ENCODE peak calls at places on chromosomes 7 and 10, in four cellular contexts. One of them, this sample, is unnamed.

GRCh38 chr7:121466455-121466854 is 70.3 kb upstream of the FAM3C start:
- DNase-seq in thoracic aorta: no peak
- DNase-seq in AG09319: no peak
- DNase-seq in OCI-LY7: no peak
- DNase-seq in this sample: no peak

GRCh38 chr7:149415391-149416068 is 45.3 kb downstream of the ZNF777 start:
- DNase-seq in thoracic aorta: no peak
- DNase-seq in AG09319: no peak
- DNase-seq in OCI-LY7: no peak
- DNase-seq in this sample: no peak

GRCh38 chr10:61781969-61782403 is 119.3 kb downstream of the CABCOCO1 start:
- DNase-seq in thoracic aorta: no peak
- DNase-seq in AG09319: no peak
- DNase-seq in OCI-LY7: no peak
- DNase-seq in this sample: peak; percentile 20

GRCh38 chr7:17095001-17095574 is 203.4 kb upstream of the AHR start:
- DNase-seq in thoracic aorta: no peak
- DNase-seq in AG09319: peak; percentile 97
- DNase-seq in OCI-LY7: no peak
- DNase-seq in this sample: no peak

GRCh38 chr10:31701546-31701945 is 227.1 kb downstream of the ARHGAP12 start:
- DNase-seq in thoracic aorta: no peak
- DNase-seq in AG09319: no peak
- DNase-seq in OCI-LY7: no peak
- DNase-seq in this sample: no peak

GRCh38 chr10:93515071-93515962 is 18.9 kb downstream of the CEP55 start:
- DNase-seq in thoracic aorta: no peak
- DNase-seq in AG09319: no peak
- DNase-seq in OCI-LY7: no peak
- DNase-seq in this sample: no peak

GRCh38 chr10:74255800-74256422 is 104.9 kb downstream of the ADK start:
- DNase-seq in thoracic aorta: no peak
- DNase-seq in AG09319: no peak
- DNase-seq in OCI-LY7: no peak
- DNase-seq in this sample: no peak

GRCh38 chr10:48608926-48609325 is 4.1 kb upstream of the ARHGAP22 start:
- DNase-seq in thoracic aorta: no peak
- DNase-seq in AG09319: no peak
- DNase-seq in OCI-LY7: no peak
- DNase-seq in this sample: no peak

GRCh38 chr7:157715938-157716280 is 379.1 kb downstream of the DNAJB6 start:
- DNase-seq in thoracic aorta: no peak
- DNase-seq in AG09319: no peak
- DNase-seq in OCI-LY7: no peak
- DNase-seq in this sample: no peak

GRCh38 chr7:84801396-84801795 is 385.5 kb downstream of the SEMA3D start:
- DNase-seq in thoracic aorta: no peak
- DNase-seq in AG09319: no peak
- DNase-seq in OCI-LY7: no peak
- DNase-seq in this sample: no peak

GRCh38 chr7:35717013-35717412 is 22.1 kb upstream of the HERPUD2 start:
- DNase-seq in thoracic aorta: no peak
- DNase-seq in AG09319: no peak
- DNase-seq in OCI-LY7: no peak
- DNase-seq in this sample: no peak

GRCh38 chr7:35716038-35716803 is 21.3 kb upstream of the HERPUD2 start:
- DNase-seq in thoracic aorta: no peak
- DNase-seq in AG09319: no peak
- DNase-seq in OCI-LY7: no peak
- DNase-seq in this sample: no peak

GRCh38 chr7:35712563-35713226 is 17.8 kb upstream of the HERPUD2 start:
- DNase-seq in thoracic aorta: no peak
- DNase-seq in AG09319: no peak
- DNase-seq in OCI-LY7: no peak
- DNase-seq in this sample: no peak

GRCh38 chr7:35714407-35714806 is 19.5 kb upstream of the HERPUD2 start:
- DNase-seq in thoracic aorta: no peak
- DNase-seq in AG09319: no peak
- DNase-seq in OCI-LY7: no peak
- DNase-seq in this sample: no peak

GRCh38 chr7:35714862-35715261 is 19.9 kb upstream of the HERPUD2 start:
- DNase-seq in thoracic aorta: no peak
- DNase-seq in AG09319: no peak
- DNase-seq in OCI-LY7: peak; percentile 37
- DNase-seq in this sample: no peak
- TF ChIP-seq CTCF in thoracic aorta: no peak
- TF ChIP-seq CTCF in AG09319: no peak
- TF ChIP-seq CTCF in OCI-LY7: peak; percentile 48
- TF ChIP-seq CTCF in this sample: no peak

GRCh38 chr10:128263891-128264688 is 137.9 kb upstream of the MKI67 start:
- DNase-seq in thoracic aorta: no peak
- DNase-seq in AG09319: peak; percentile 1
- DNase-seq in OCI-LY7: peak; percentile 41
- DNase-seq in this sample: peak; percentile 77

GRCh38 chr10:128267581-128267980 is 141.4 kb upstream of the MKI67 start:
- DNase-seq in thoracic aorta: no peak
- DNase-seq in AG09319: no peak
- DNase-seq in OCI-LY7: no peak
- DNase-seq in this sample: no peak

GRCh38 chr10:128265596-128265995 is 139.4 kb upstream of the MKI67 start:
- DNase-seq in thoracic aorta: no peak
- DNase-seq in AG09319: no peak
- DNase-seq in OCI-LY7: no peak
- DNase-seq in this sample: no peak

GRCh38 chr10:128268015-128268722 is 141.9 kb upstream of the MKI67 start:
- DNase-seq in thoracic aorta: no peak
- DNase-seq in AG09319: no peak
- DNase-seq in OCI-LY7: peak; percentile 24
- DNase-seq in this sample: peak; percentile 35
- TF ChIP-seq CTCF in thoracic aorta: no peak
- TF ChIP-seq CTCF in AG09319: peak; percentile 1
- TF ChIP-seq CTCF in OCI-LY7: peak; percentile 76
- TF ChIP-seq CTCF in this sample: peak; percentile 61

DNA sequence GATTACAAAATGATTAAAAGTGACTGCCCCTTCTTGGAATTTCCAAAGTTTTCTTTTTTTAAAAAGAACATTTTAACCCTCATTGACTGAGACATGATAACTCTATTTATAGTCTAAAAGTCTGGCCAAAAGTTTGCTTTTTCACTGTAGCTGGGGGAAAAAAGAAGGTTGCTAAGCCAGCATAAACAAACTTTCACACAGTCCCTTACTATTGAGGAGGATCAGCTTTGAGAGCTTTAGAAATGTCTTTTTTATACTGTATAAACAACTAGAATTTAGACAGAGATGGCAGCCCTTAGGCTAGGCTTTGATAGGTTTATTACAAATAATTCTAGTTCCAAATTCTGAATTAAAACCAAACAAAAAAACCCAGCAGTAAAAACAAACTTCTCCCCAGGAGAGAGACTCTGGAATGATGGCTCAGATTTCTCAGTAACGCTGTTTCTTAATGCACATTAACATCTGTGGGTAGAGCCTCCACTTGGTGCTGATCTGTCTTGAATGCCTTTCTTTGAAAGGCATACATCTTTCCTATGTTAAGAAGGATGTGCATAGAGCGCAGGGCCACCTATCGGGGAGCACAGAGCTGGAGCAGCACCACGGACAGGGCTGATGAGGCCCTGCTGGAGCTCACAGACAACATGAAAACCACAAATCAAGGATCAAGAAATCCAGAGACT is 100.9 kb upstream of the PDLIM1 start:
- DNase-seq in thoracic aorta: no peak
- DNase-seq in AG09319: no peak
- DNase-seq in OCI-LY7: peak; percentile 7
- DNase-seq in this sample: peak; percentile 9
- TF ChIP-seq CTCF in thoracic aorta: no peak
- TF ChIP-seq CTCF in AG09319: peak; percentile 22
- TF ChIP-seq CTCF in OCI-LY7: no peak
- TF ChIP-seq CTCF in this sample: no peak

GRCh38 chr10:128152741-128153583 is 26.7 kb upstream of the MKI67 start:
- DNase-seq in thoracic aorta: no peak
- DNase-seq in AG09319: no peak
- DNase-seq in OCI-LY7: no peak
- DNase-seq in this sample: no peak

GRCh38 chr10:128158024-128158795 is 32.0 kb upstream of the MKI67 start:
- DNase-seq in thoracic aorta: no peak
- DNase-seq in AG09319: no peak
- DNase-seq in OCI-LY7: peak; percentile 18
- DNase-seq in this sample: no peak

GRCh38 chr10:128161031-128161430 is 34.8 kb upstream of the MKI67 start:
- DNase-seq in thoracic aorta: no peak
- DNase-seq in AG09319: no peak
- DNase-seq in OCI-LY7: no peak
- DNase-seq in this sample: no peak

GRCh38 chr10:128160335-128160734 is 34.1 kb upstream of the MKI67 start:
- DNase-seq in thoracic aorta: no peak
- DNase-seq in AG09319: no peak
- DNase-seq in OCI-LY7: no peak
- DNase-seq in this sample: no peak

DNA sequence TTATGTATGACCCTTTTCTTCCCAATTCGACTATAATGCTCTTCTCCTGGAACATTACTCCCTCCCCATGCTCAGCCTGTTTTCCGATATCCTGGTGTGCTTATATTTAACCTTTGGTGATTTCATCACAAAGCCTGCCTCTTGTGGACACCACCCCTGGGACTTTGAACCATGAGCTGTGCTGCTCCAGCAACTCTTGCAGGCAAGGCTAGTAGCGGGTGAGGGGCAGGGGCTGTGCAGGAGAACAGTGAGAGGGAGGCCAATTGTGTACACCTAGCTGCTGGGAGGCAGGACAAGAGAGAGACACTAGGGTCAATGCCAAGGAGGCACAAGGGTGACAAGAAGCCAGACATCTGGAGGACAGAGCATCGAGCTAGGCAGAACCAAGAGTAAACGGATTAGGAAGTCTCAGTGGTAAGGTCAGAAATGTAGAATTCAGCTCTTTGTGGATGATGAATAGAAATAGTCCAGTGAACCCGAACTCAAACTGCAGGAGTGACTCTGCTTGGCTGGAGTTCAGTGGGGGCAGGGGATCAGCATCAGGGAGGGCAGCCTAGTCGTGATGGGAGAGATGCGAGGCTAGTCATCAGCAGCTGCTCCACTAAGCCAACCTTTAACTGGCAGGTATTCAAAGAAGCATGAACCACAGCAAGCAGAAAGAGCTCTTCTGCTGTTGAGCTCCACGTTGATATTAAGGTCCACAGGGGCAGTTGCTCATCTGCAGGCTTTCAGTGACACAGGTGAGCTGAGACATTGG is 31.0 kb upstream of the MKI67 start:
- DNase-seq in thoracic aorta: no peak
- DNase-seq in AG09319: no peak
- DNase-seq in OCI-LY7: no peak
- DNase-seq in this sample: no peak
- TF ChIP-seq CTCF in thoracic aorta: no peak
- TF ChIP-seq CTCF in AG09319: no peak
- TF ChIP-seq CTCF in OCI-LY7: no peak
- TF ChIP-seq CTCF in this sample: no peak

GRCh38 chr7:30816291-30817059 is 45.3 kb downstream of the MINDY4 start:
- DNase-seq in thoracic aorta: no peak
- DNase-seq in AG09319: no peak
- DNase-seq in OCI-LY7: no peak
- DNase-seq in this sample: no peak

GRCh38 chr7:30815016-30815854 is 44.0 kb downstream of the MINDY4 start:
- DNase-seq in thoracic aorta: peak; percentile 39
- DNase-seq in AG09319: no peak
- DNase-seq in OCI-LY7: no peak
- DNase-seq in this sample: no peak

GRCh38 chr7:30813466-30813865 is 42.2 kb downstream of the MINDY4 start:
- DNase-seq in thoracic aorta: peak; percentile 32
- DNase-seq in AG09319: no peak
- DNase-seq in OCI-LY7: no peak
- DNase-seq in this sample: no peak

GRCh38 chr7:30812676-30813075 is 41.5 kb downstream of the MINDY4 start:
- DNase-seq in thoracic aorta: no peak
- DNase-seq in AG09319: no peak
- DNase-seq in OCI-LY7: no peak
- DNase-seq in this sample: no peak

DNA sequence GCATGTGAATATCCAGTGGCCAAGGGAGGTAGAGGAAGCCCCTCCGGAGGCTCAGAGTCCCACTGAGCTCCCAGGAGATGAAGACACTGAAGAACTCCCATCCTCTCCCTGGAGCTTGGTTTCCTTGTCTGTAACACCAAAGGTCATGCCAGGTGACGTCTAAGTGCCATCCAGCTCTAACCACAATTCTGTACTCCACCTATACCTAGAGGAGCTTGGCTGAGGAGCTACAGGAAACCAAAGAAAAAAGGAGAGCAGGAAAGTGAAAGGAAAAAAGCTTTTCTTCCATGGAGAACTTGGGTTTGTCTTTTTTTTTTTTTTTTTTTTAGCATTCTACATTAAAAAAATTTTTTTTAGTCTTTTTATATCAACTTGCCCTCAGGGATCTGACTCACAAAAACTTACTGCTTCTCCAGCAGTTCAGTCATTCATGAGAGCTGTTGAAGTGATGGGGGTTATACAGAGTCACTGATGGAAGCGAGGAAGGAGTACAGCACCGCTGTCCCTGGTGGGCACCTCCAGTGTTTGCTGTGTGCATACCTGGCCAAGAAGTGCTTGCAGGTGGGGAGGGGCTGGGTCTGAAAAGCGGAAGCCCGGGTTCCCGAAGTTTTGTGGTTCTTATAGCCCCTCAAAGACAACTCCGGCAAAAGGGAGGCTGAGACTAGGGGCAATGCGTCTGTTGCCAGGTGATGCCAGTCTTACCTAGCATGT is 46.0 kb downstream of the MINDY4 start:
- DNase-seq in thoracic aorta: no peak
- DNase-seq in AG09319: no peak
- DNase-seq in OCI-LY7: no peak
- DNase-seq in this sample: no peak
- TF ChIP-seq CTCF in thoracic aorta: no peak
- TF ChIP-seq CTCF in AG09319: no peak
- TF ChIP-seq CTCF in OCI-LY7: no peak
- TF ChIP-seq CTCF in this sample: no peak

DNA sequence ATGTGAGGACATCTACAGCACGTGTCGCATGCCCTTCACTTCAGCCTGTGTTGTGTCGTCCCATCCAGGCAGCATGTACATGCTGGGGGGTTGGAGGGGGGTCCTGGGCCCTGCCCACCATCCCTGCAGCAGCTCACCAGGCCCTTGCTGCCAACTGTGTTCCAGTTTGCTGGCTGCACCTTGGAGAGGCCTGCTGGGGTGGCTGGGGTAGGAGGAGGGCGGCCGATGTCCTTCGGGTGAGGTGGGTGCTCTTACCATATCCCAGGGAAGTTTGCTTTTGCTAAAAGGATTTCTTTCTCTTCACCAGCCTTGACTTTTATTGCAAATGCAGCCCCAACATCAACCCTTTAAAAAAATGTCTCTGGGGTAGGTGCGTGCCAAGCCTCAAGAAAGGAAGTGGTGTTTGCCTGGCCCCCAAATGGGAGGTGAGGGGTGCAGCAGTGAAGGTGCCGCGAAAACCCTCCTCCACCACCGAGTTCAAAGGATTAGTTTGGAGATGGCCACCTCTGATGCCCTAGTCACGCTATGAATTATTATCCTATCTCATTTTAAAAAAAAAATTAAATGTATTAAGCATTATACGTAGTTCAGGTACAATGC is 165.8 kb upstream of the KLF6 start:
- DNase-seq in thoracic aorta: no peak
- DNase-seq in AG09319: no peak
- DNase-seq in OCI-LY7: no peak
- DNase-seq in this sample: peak; percentile 72
- TF ChIP-seq CTCF in thoracic aorta: no peak
- TF ChIP-seq CTCF in AG09319: no peak
- TF ChIP-seq CTCF in OCI-LY7: no peak
- TF ChIP-seq CTCF in this sample: no peak